ENCODE peak calls at places on chromosomes 3 and 15, in four cellular contexts. J is iris pigment epithelial cell, E is spleen, Z is T-helper 1 cell. H is an unnamed sample.

GRCh38 chr3:120706950-120707349 is 24.9 kb upstream of the HGD start:
- DNase-seq in E (no peak), Z (no peak), J (no peak), H (no peak)

GRCh38 chr3:191414732-191415131 is 46.2 kb upstream of the PYDC2 start:
- DNase-seq in J (no peak), Z (no peak), E (no peak), H (no peak)

GRCh38 chr3:177525987-177526712 is 328.9 kb upstream of the TBL1XR1 start:
- DNase-seq in Z (no peak), E (no peak), J (peak), H (no peak)

GRCh38 chr3:131636266-131636775 is 133.6 kb upstream of the MRPL3 start:
- DNase-seq in J (no peak), E (no peak), Z (no peak), H (no peak)

GRCh38 chr15:67838789-67839332 is 984 bp downstream of the RNU6-1 start:
- DNase-seq in J (peak), E (peak), Z (no peak), H (no peak)

GRCh38 chr3:173395412-173396181 is 1.9 kb upstream of the NLGN1 start:
- DNase-seq in J (peak), E (peak), Z (no peak), H (no peak)

GRCh38 chr3:155313303-155313702 is 19.8 kb upstream of the STRIT1 start:
- DNase-seq in J (no peak), Z (no peak), E (no peak), H (no peak)

GRCh38 chr3:42077785-42078184 is 13.4 kb upstream of the TRAK1 start:
- DNase-seq in J (no peak), Z (no peak), E (peak), H (no peak)

GRCh38 chr15:51065781-51066180 is 28.9 kb downstream of the TNFAIP8L3 start:
- DNase-seq in Z (no peak), E (no peak), J (no peak), H (no peak)

GRCh38 chr3:58526124-58526957 is 10.6 kb downstream of the ACOX2 start:
- DNase-seq in J (peak), E (no peak), Z (no peak), H (no peak)

GRCh38 chr3:179768080-179768479 is 115.2 kb downstream of the USP13 start:
- DNase-seq in E (no peak), Z (no peak), J (peak), H (no peak)

GRCh38 chr3:45549961-45550360 is 44.6 kb upstream of the LIMD1 start:
- DNase-seq in J (no peak), Z (no peak), E (no peak), H (no peak)

GRCh38 chr3:41202834-41203345 is 3.6 kb downstream of the CTNNB1 start:
- DNase-seq in J (peak), E (no peak), Z (no peak), H (no peak)